ENCODE peak calls at places on chromosomes 5 and 9, in eight cellular contexts. O is NCI-H460; I is SW 1271; Y is NCI-H446 treated with DMSO at 0.1 percent for 48 hours; N is NCI-H345; A is activated T-helper 1 cell treated with anti-CD3 and anti-CD28 coated beads, Interleukin-12 subunit alpha, Interleukin-12 subunit beta, Interleukin-2, Interleukin-4 antibody, amounts not matched to agents 30 ng/mL and 10 ng/mL and 1 ng/mL, durations not matched to agents 14 hours and 24 hours and 36 hours; F is CD4-positive, alpha-beta T cell; B is fibroblast of the conjunctiva. W is an unnamed sample.

GRCh38 chr9:107243757-107244156 is 39.3 kb upstream of the RAD23B start:
- DNase-seq in O (no peak), I (peak), Y (no peak), N (peak), A (peak), F (no peak), B (no peak), W (no peak)

GRCh38 chr9:124349675-124350484 is 65.4 kb downstream of the PSMB7 start:
- DNase-seq in O (no peak), I (no peak), Y (no peak), N (no peak), A (no peak), F (no peak), B (no peak), W (no peak)

GRCh38 chr5:112628219-112628618 is 109.5 kb upstream of the APC start:
- DNase-seq in O (no peak), I (no peak), Y (no peak), N (no peak), A (no peak), F (no peak), B (no peak), W (no peak)

GRCh38 chr5:95846554-95847260 is 24.2 kb upstream of the GLRX start:
- DNase-seq in O (no peak), I (peak), Y (peak), N (peak), A (peak), F (peak), B (peak), W (no peak)

GRCh38 chr5:54538156-54538555 is 20.6 kb downstream of the SNX18 start:
- DNase-seq in O (no peak), I (no peak), Y (no peak), N (no peak), A (no peak), F (no peak), B (no peak), W (no peak)

GRCh38 chr5:40224421-40224820 is 455.3 kb upstream of the PTGER4 start:
- DNase-seq in O (no peak), I (no peak), Y (no peak), N (no peak), A (no peak), F (no peak), B (no peak), W (no peak)

GRCh38 chr5:17087035-17087434 is 130.4 kb upstream of the BASP1 start:
- DNase-seq in O (no peak), I (no peak), Y (no peak), N (no peak), A (no peak), F (no peak), B (no peak), W (no peak)

GRCh38 chr9:110309661-110310060 is 28.0 kb downstream of the TXNDC8 start:
- DNase-seq in O (no peak), I (no peak), Y (no peak), N (no peak), A (no peak), F (no peak), B (no peak), W (no peak)

GRCh38 chr9:99296375-99296951 is 74.4 kb downstream of the SEC61B start:
- DNase-seq in O (no peak), I (no peak), Y (no peak), N (no peak), A (no peak), F (peak), B (no peak), W (no peak)

GRCh38 chr9:137502008-137502913 is 43.1 kb upstream of the NSMF start:
- DNase-seq in O (peak), I (no peak), Y (no peak), N (peak), A (no peak), F (no peak), B (no peak), W (no peak)

GRCh38 chr5:139844472-139845145 is 49.0 kb downstream of the PSD2 start:
- DNase-seq in O (peak), I (peak), Y (no peak), N (peak), A (peak), F (peak), B (peak), W (peak)

GRCh38 chr5:76849767-76850291 is at the start of gene S100Z:
- DNase-seq in O (no peak), I (no peak), Y (no peak), N (no peak), A (peak), F (peak), B (no peak), W (no peak)

GRCh38 chr5:73229271-73229670 is 56.3 kb downstream of the TMEM174 start:
- DNase-seq in O (no peak), I (no peak), Y (no peak), N (no peak), A (no peak), F (no peak), B (peak), W (no peak)

GRCh38 chr5:96207420-96207819 is 225.6 kb downstream of the PCSK1 start:
- DNase-seq in O (no peak), I (no peak), Y (no peak), N (no peak), A (no peak), F (no peak), B (no peak), W (no peak)

GRCh38 chr9:130058154-130058553 is 4.4 kb downstream of the GPR107 start:
- DNase-seq in O (no peak), I (peak), Y (no peak), N (no peak), A (no peak), F (no peak), B (no peak), W (no peak)

GRCh38 chr5:40622463-40623252 is 57.1 kb upstream of the PTGER4 start:
- DNase-seq in O (no peak), I (no peak), Y (no peak), N (no peak), A (no peak), F (no peak), B (no peak), W (no peak)

GRCh38 chr9:126386088-126386487 is 59.5 kb downstream of the MVB12B start:
- DNase-seq in O (no peak), I (peak), Y (no peak), N (peak), A (no peak), F (no peak), B (no peak), W (no peak)

GRCh38 chr5:438481-438981 is 4.4 kb upstream of the EXOC3 start:
- DNase-seq in O (no peak), I (no peak), Y (no peak), N (no peak), A (no peak), F (no peak), B (no peak), W (no peak)

GRCh38 chr9:134923466-134923865 is 5.8 kb upstream of the FCN1 start:
- DNase-seq in O (no peak), I (no peak), Y (no peak), N (no peak), A (no peak), F (no peak), B (no peak), W (no peak)

GRCh38 chr5:97002983-97003382 is 67.1 kb downstream of the LNPEP start:
- DNase-seq in O (no peak), I (no peak), Y (no peak), N (no peak), A (no peak), F (no peak), B (no peak), W (no peak)

GRCh38 chr9:95085036-95085770 is 232.3 kb downstream of the FANCC start:
- DNase-seq in O (no peak), I (no peak), Y (no peak), N (no peak), A (no peak), F (no peak), B (no peak), W (no peak)

GRCh38 chr5:93924628-93925027 is 183.2 kb upstream of the POU5F2 start:
- DNase-seq in O (no peak), I (no peak), Y (no peak), N (no peak), A (no peak), F (no peak), B (no peak), W (no peak)

GRCh38 chr9:127455299-127455992 is 4.1 kb downstream of the LRSAM1 start:
- DNase-seq in O (no peak), I (peak), Y (no peak), N (no peak), A (no peak), F (peak), B (no peak), W (no peak)

GRCh38 chr5:172147857-172148256 is 40.2 kb downstream of the STK10 start:
- DNase-seq in O (no peak), I (no peak), Y (no peak), N (no peak), A (no peak), F (no peak), B (no peak), W (no peak)

GRCh38 chr5:159628703-159629102 is 287.6 kb upstream of the ADRA1B start:
- DNase-seq in O (no peak), I (no peak), Y (no peak), N (no peak), A (no peak), F (no peak), B (no peak), W (no peak)

GRCh38 chr5:7745882-7746735 is 104.8 kb downstream of the CFAP90 start:
- DNase-seq in O (peak), I (peak), Y (peak), N (peak), A (peak), F (peak), B (peak), W (peak)

GRCh38 chr5:138596105-138596987 is 21.1 kb upstream of the HSPA9 start:
- DNase-seq in O (no peak), I (no peak), Y (no peak), N (no peak), A (no peak), F (no peak), B (no peak), W (no peak)